ENCODE peak calls at places on chromosomes 3 and 15, in four cellular contexts. N is IMR-90, L is neuronal stem cell, Y is H1. B is an unnamed sample.

GRCh38 chr3:53821631-53822068 is 24.6 kb downstream of the CHDH start:
- DNase-seq in N (peak; percentile 22), L (no peak), Y (no peak), B (no peak)

GRCh38 chr3:66272016-66272415 is 51.2 kb downstream of the SLC25A26 start:
- DNase-seq in N (no peak), L (no peak), Y (no peak), B (no peak)

GRCh38 chr3:152315623-152316022 is 46.9 kb downstream of the MBNL1 start:
- DNase-seq in N (no peak), L (no peak), Y (no peak), B (no peak)

GRCh38 chr3:131233900-131234667 is 147.5 kb upstream of the NUDT16 start:
- DNase-seq in N (no peak), L (no peak), Y (no peak), B (no peak)

GRCh38 chr3:142152349-142152748 is 3.0 kb upstream of the TFDP2 start:
- DNase-seq in N (no peak), L (no peak), Y (no peak), B (peak; percentile 31)

GRCh38 chr3:142929109-142929508 is 34.4 kb downstream of the PAQR9 start:
- DNase-seq in N (peak; percentile 61), L (no peak), Y (no peak), B (peak; percentile 77)

GRCh38 chr15:58704155-58704825 is 45.2 kb downstream of the ADAM10 start:
- DNase-seq in N (peak; percentile 12), L (no peak), Y (no peak), B (no peak)

GRCh38 chr3:14369675-14370669 is 32.4 kb upstream of the SLC6A6 start:
- DNase-seq in N (no peak), L (no peak), Y (peak; percentile 39), B (peak; percentile 81)

GRCh38 chr15:73802336-73803105 is 49.4 kb upstream of the INSYN1 start:
- DNase-seq in N (no peak), L (no peak), Y (no peak), B (no peak)

GRCh38 chr15:73803806-73804205 is 50.7 kb upstream of the INSYN1 start:
- DNase-seq in N (no peak), L (no peak), Y (no peak), B (no peak)

GRCh38 chr15:73806698-73807483 is 53.7 kb upstream of the INSYN1 start:
- DNase-seq in N (no peak), L (no peak), Y (no peak), B (no peak)

GRCh38 chr15:73805504-73806089 is 52.4 kb upstream of the INSYN1 start:
- DNase-seq in N (no peak), L (no peak), Y (no peak), B (no peak)

GRCh38 chr15:73804421-73804820 is 51.3 kb upstream of the INSYN1 start:
- DNase-seq in N (no peak), L (no peak), Y (no peak), B (no peak)
- H2BK15ac ChIP-seq in N (no peak overlapping the region), L (no peak overlapping the region), Y (no peak overlapping the region), B (no peak overlapping the region)

DNA sequence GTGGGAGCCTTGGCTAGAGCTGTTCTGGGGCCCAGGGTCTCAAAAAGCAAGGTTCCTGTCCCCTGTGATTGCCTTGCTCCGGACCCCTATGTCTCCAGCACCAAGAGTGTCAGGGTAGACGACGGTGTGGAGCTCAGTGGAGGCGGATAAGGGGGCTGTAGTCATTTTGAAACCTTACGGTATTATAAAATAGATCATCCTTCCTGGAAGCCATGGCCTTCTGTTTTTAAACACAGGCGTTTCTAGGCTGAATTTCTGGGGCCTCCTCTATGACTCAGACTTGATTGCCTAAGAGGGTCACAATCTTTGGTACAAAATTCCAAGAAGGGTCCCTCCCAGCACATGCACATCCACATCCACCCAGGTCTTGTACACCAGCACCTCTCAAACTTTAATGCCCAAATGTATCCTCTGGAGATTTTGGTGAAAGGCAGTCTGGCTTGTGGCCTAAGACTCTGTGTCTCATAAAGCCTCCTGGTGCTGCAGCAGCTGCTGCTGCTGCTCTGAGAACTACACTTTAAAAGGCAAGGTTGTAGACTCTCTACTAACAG is 70.5 kb upstream of the XCR1 start:
- DNase-seq in N (peak; percentile 31), L (no peak), Y (no peak), B (no peak)
- H3K23ac ChIP-seq in N (no peak overlapping the region), L (no peak overlapping the region), Y (no peak overlapping the region), B (no peak overlapping the region)

GRCh38 chr15:70156781-70157261 is 59.1 kb upstream of the TLE3 start:
- DNase-seq in N (peak; percentile 34), L (no peak), Y (no peak), B (no peak)
- H3K4ac ChIP-seq in N (no peak overlapping the region), L (no peak overlapping the region), Y (no peak overlapping the region), B (no peak overlapping the region)

GRCh38 chr3:184380210-184380626 is 364 bp downstream of the CHRD start:
- DNase-seq in N (no peak), L (no peak), Y (no peak), B (peak; percentile 67)
- H2BK15ac ChIP-seq in N (no peak overlapping the region), L (peak overlapping the region; percentile 81), Y (no peak overlapping the region), B (no peak overlapping the region)

GRCh38 chr3:16987141-16987540 is 102.4 kb downstream of the PLCL2 start:
- DNase-seq in N (no peak), L (no peak), Y (no peak), B (no peak)
- H3K23ac ChIP-seq in N (no peak overlapping the region), L (no peak overlapping the region), Y (no peak overlapping the region), B (no peak overlapping the region)

GRCh38 chr15:66802087-66803001 is 100.3 kb downstream of the SMAD6 start:
- DNase-seq in N (peak; percentile 62), L (no peak), Y (no peak), B (no peak)
- H3K4ac ChIP-seq in N (peak overlapping the region; percentile 100), L (no peak overlapping the region), Y (no peak overlapping the region), B (no peak overlapping the region)

GRCh38 chr15:90046846-90047481 is 45.8 kb downstream of the ZNF710 start:
- DNase-seq in N (no peak), L (no peak), Y (no peak), B (no peak)
- H2BK15ac ChIP-seq in N (no peak overlapping the region), L (no peak overlapping the region), Y (peak overlapping the region; percentile 46), B (no peak overlapping the region)

GRCh38 chr3:16900779-16901440 is 16.2 kb downstream of the PLCL2 start:
- DNase-seq in N (no peak), L (no peak), Y (no peak), B (no peak)
- H3K23ac ChIP-seq in N (no peak overlapping the region), L (no peak overlapping the region), Y (no peak overlapping the region), B (no peak overlapping the region)

GRCh38 chr3:39725321-39725720 is 84.1 kb upstream of the MYRIP start:
- DNase-seq in N (no peak), L (no peak), Y (no peak), B (no peak)
- H3K4ac ChIP-seq in N (no peak overlapping the region), L (no peak overlapping the region), Y (no peak overlapping the region), B (no peak overlapping the region)

B was measured in mesendoderm.